ENCODE peak calls at places on chromosomes 13 and 19, in five cellular contexts. S, I, N, H and Q are unnamed samples.

GRCh38 chr13:34942732-34943674 is 933 bp downstream of the NBEA start:
- DNase-seq in S (peak; percentile 34), I (peak; percentile 18), N (peak; percentile 68), H (peak; percentile 44), Q (no peak)

GRCh38 chr13:100694722-100695644 is 20.4 kb upstream of the TMTC4 start:
- DNase-seq in S (peak; percentile 31), I (no peak), N (peak; percentile 84), H (peak; percentile 53), Q (peak; percentile 14)

GRCh38 chr13:23921451-23921888 is 24.2 kb upstream of the C1QTNF9B start:
- DNase-seq in S (peak; percentile 6), I (no peak), N (peak; percentile 68), H (no peak), Q (peak; percentile 30)

GRCh38 chr13:20121154-20121515 is 39.7 kb downstream of the GJA3 start:
- DNase-seq in S (peak; percentile 30), I (no peak), N (no peak), H (no peak), Q (no peak)

GRCh38 chr13:101747039-101747438 is 294.6 kb downstream of the ITGBL1 start:
- DNase-seq in S (no peak), I (no peak), N (no peak), H (no peak), Q (no peak)

GRCh38 chr13:94322925-94323324 is 156.6 kb downstream of the DCT start:
- DNase-seq in S (no peak), I (no peak), N (no peak), H (no peak), Q (no peak)

GRCh38 chr19:1361601-1362384 is 21.9 kb upstream of the NDUFS7 start:
- DNase-seq in S (no peak), I (no peak), N (no peak), H (no peak), Q (no peak)

GRCh38 chr13:28492527-28493367 is 2.2 kb downstream of the FLT1 start:
- DNase-seq in S (no peak), I (no peak), N (no peak), H (no peak), Q (no peak)

GRCh38 chr19:8654591-8655339 is 24.3 kb downstream of the NFILZ start:
- DNase-seq in S (peak; percentile 46), I (peak; percentile 35), N (peak; percentile 75), H (peak; percentile 47), Q (no peak)

GRCh38 chr13:23899555-23899954 is 2.3 kb upstream of the C1QTNF9B start:
- DNase-seq in S (peak; percentile 11), I (no peak), N (no peak), H (no peak), Q (no peak)

GRCh38 chr19:1296078-1296477 is 10.4 kb downstream of the EFNA2 start:
- DNase-seq in S (no peak), I (no peak), N (no peak), H (no peak), Q (no peak)

GRCh38 chr19:1465191-1466016 is 13.6 kb downstream of the C19orf25 start:
- DNase-seq in S (no peak), I (peak; percentile 35), N (peak; percentile 81), H (peak; percentile 50), Q (peak; percentile 51)

GRCh38 chr19:4776436-4777205 is 14.9 kb upstream of the FEM1A start:
- DNase-seq in S (no peak), I (no peak), N (no peak), H (no peak), Q (no peak)

GRCh38 chr19:45097776-45098520 is 5.0 kb downstream of the PPP1R37 start:
- DNase-seq in S (peak; percentile 69), I (peak; percentile 81), N (no peak), H (peak; percentile 51), Q (peak; percentile 39)

GRCh38 chr19:55654833-55655647 is at the start of gene U2AF2:
- DNase-seq in S (peak; percentile 97), I (peak; percentile 94), N (peak; percentile 95), H (peak; percentile 97), Q (no peak)

GRCh38 chr19:2446390-2446789 is 10.4 kb downstream of the LMNB2 start:
- DNase-seq in S (no peak), I (peak; percentile 88), N (no peak), H (no peak), Q (no peak)

GRCh38 chr19:934865-935422 is 9.1 kb downstream of the ARID3A start:
- DNase-seq in S (peak; percentile 95), I (peak; percentile 89), N (no peak), H (peak; percentile 97), Q (no peak)

GRCh38 chr19:44677019-44677809 is 5.9 kb downstream of the CEACAM19 start:
- DNase-seq in S (peak; percentile 56), I (no peak), N (peak; percentile 74), H (no peak), Q (peak; percentile 54)

GRCh38 chr19:50952890-50953289 is at the start of gene KLK5:
- DNase-seq in S (peak; percentile 87), I (no peak), N (peak; percentile 56), H (no peak), Q (no peak)

GRCh38 chr13:32537580-32538233 is 888 bp downstream of the N4BP2L2 start:
- DNase-seq in S (peak; percentile 2), I (peak; percentile 39), N (peak; percentile 29), H (peak; percentile 26), Q (no peak)

GRCh38 chr19:6373096-6373812 is 660 bp downstream of the ALKBH7 start:
- DNase-seq in S (peak; percentile 95), I (peak; percentile 99), N (peak; percentile 100), H (peak; percentile 99), Q (peak; percentile 78)

GRCh38 chr13:26656919-26657318 is 99.4 kb downstream of the WASF3 start:
- DNase-seq in S (no peak), I (no peak), N (no peak), H (no peak), Q (no peak)

GRCh38 chr13:67792151-67792665 is 562.1 kb upstream of the PCDH9 start:
- DNase-seq in S (no peak), I (no peak), N (no peak), H (no peak), Q (no peak)

GRCh38 chr13:25347156-25347555 is 24.6 kb upstream of the ATP8A2 start:
- DNase-seq in S (no peak), I (no peak), N (peak; percentile 36), H (no peak), Q (no peak)

GRCh38 chr13:25352230-25352629 is 19.5 kb upstream of the ATP8A2 start:
- DNase-seq in S (no peak), I (no peak), N (no peak), H (no peak), Q (no peak)

GRCh38 chr13:25353344-25353743 is 18.4 kb upstream of the ATP8A2 start:
- DNase-seq in S (no peak), I (no peak), N (no peak), H (no peak), Q (no peak)

GRCh38 chr13:25354377-25354776 is 17.4 kb upstream of the ATP8A2 start:
- DNase-seq in S (no peak), I (no peak), N (no peak), H (no peak), Q (no peak)

DNA sequence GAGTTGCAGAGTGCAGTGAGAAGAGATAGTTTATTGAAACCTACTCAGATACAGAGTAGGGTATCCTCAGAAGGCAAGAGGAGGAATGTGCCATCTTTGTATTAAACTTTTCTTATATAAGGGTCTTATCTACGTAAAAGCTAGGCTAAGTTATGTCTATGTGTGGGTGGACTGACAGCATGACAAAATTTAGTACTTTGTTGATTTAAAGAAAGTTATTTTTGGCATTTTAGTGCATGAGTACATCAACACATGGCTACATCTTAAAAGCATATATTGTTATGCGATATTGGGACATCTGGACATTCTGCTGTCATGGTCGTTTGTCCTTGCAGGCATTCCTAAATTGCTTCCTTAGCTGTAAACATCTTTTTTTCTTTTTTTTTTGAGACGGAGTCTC is 19.0 kb upstream of the ATP8A2 start:
- DNase-seq in S (no peak), I (no peak), N (no peak), H (no peak), Q (no peak)
- H3K4me1 ChIP-seq in S (no peaks in the 10 kb centered on the region), I (no peaks in the 10 kb centered on the region), N (peaks cover 4% of the 10 kb centered on the region), H (no peaks in the 10 kb centered on the region), Q (no peaks in the 10 kb centered on the region)

DNA sequence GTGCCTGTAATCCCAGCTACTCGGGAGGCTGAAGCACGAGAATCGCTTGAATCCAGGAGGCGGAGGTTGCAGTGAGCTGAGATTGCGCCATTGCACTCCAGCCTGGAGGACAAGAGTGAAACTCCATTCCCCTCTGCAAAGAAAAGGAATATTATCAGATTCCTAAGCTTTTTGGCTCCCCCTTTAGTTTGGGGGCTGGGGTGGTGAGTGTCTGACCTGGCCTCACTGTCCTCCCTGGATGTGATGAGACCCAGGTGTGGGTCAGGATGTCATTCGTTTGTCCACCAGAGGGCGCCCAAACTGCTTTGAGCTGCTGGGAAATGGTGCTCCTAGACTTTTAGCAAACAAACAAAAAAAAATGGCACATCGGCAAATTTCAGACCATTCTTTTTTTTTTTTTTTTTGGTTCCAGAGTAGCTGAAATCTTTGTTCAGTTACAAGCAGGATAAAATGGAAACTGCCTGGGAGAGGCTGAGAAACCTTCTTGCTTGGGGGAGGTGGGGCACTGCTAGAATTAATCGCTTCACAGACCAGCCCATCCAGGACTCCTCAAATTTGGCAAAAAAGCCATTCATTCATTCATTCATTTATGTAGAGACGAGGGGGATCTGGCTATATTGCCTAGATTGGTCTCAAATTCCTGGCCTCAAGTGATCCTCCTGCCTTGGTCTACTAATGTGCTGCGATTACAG is 29.4 kb downstream of the SPC24 start:
- DNase-seq in S (peak; percentile 72), I (peak; percentile 78), N (peak; percentile 80), H (peak; percentile 84), Q (peak; percentile 44)
- TF ChIP-seq CTCF in S (peak; percentile 88), I (peak; percentile 67), N (peak; percentile 89), H (peak; percentile 75), Q (peak; percentile 65)

GRCh38 chr19:13169769-13170168 is 19.6 kb downstream of the IER2 start:
- DNase-seq in S (peak; percentile 96), I (no peak), N (no peak), H (peak; percentile 67), Q (peak; percentile 66)
- H3K27ac ChIP-seq in S (peak overlapping the region; percentile 99), I (no peak overlapping the region), N (no peak overlapping the region), H (peak overlapping the region; percentile 95), Q (peak overlapping the region; percentile 90)

GRCh38 chr13:113814435-113814821 is 49.4 kb downstream of the GAS6 start:
- DNase-seq in S (peak; percentile 86), I (no peak), N (no peak), H (no peak), Q (no peak)

GRCh38 chr13:113815151-113816058 is 48.5 kb downstream of the GAS6 start:
- DNase-seq in S (no peak), I (no peak), N (no peak), H (no peak), Q (no peak)

GRCh38 chr13:113816925-113817859 is 46.7 kb downstream of the GAS6 start:
- DNase-seq in S (peak; percentile 83), I (peak; percentile 87), N (peak; percentile 91), H (peak; percentile 97), Q (peak; percentile 63)

GRCh38 chr13:113817860-113818691 is 45.8 kb downstream of the GAS6 start:
- DNase-seq in S (no peak), I (no peak), N (no peak), H (no peak), Q (no peak)

DNA sequence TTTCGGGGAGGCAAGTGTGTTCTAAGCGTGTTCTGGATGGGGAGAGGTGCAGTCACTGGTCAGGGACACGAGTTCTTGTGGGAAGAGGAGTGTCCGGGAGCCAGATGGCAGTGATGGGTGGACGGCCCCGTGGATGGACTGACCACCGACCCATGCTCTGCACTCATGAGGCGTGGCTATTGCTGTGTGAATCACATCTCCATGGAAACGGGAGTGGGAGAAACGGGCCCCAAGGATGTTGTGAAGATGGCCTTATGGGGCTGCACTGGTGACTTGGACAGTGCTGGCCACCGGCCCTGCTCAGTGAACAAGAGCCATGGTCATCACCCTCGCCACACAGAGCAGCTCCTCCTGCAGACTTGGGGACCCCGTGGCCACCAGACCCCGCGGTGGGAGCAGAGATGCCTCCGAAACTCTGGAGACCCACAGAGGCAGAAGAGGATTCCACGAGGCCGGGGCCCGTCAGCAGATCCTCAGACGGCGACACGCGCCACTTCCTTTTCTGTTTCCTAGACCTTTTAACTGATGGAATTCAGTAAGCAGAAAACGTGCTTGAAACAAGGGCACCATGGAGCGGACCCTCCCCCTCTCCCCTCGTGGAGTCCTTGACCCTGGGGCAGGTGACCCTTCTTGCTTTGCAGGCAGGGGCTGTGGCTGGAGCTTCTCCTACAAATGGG is 47.5 kb downstream of the GAS6 start:
- DNase-seq in S (no peak), I (no peak), N (no peak), H (no peak), Q (no peak)
- H3K4me1 ChIP-seq in S (peaks cover 34% of the 10 kb centered on the region), I (peaks cover 33% of the 10 kb centered on the region), N (no peaks in the 10 kb centered on the region), H (peaks cover 9% of the 10 kb centered on the region), Q (no peaks in the 10 kb centered on the region)